ENCODE peak calls at places on chromosomes 3 and 15, in seven cellular contexts. I, B, C, A, M, W and H are unnamed samples.

GRCh38 chr15:99682455-99682854 is 50.8 kb downstream of the LYSMD4 start:
- DNase-seq in I (peak), B (peak), W (peak), C (no peak), M (no peak), A (no peak), H (no peak)

GRCh38 chr3:43236008-43236407 is 50.3 kb upstream of the SNRK start:
- DNase-seq in A (no peak), M (no peak), W (peak), C (no peak), B (peak), I (no peak), H (no peak)

GRCh38 chr3:186760141-186760813 is 23.1 kb upstream of the EIF4A2 start:
- DNase-seq in B (peak), M (no peak), A (no peak), W (no peak), I (no peak), C (no peak), H (no peak)

GRCh38 chr3:41681479-41681878 is 280.4 kb downstream of the ULK4 start:
- DNase-seq in I (peak), W (peak), M (no peak), C (no peak), A (no peak), B (peak), H (no peak)

GRCh38 chr3:156617781-156618180 is 56.6 kb upstream of the TIPARP start:
- DNase-seq in C (no peak), B (peak), M (no peak), I (no peak), A (no peak), W (peak), H (no peak)

GRCh38 chr15:71083349-71083748 is 31.9 kb upstream of the THSD4 start:
- DNase-seq in W (peak), I (peak), M (peak), B (no peak), A (no peak), C (no peak), H (no peak)

GRCh38 chr15:76078285-76078863 is 18.6 kb downstream of the TMEM266 start:
- DNase-seq in W (no peak), C (no peak), B (no peak), M (no peak), A (no peak), I (no peak), H (no peak)

GRCh38 chr3:148528024-148528423 is 169.7 kb upstream of the AGTR1 start:
- DNase-seq in B (peak), M (no peak), A (no peak), W (peak), I (no peak), C (no peak), H (no peak)

GRCh38 chr3:82802501-82802900 is 1041.1 kb upstream of the GBE1 start:
- DNase-seq in B (peak), A (no peak), M (no peak), C (no peak), I (no peak), W (no peak), H (no peak)

GRCh38 chr15:69132935-69133861 is 27.2 kb upstream of the GLCE start:
- DNase-seq in C (no peak), B (peak), A (no peak), M (no peak), I (no peak), W (no peak), H (no peak)

GRCh38 chr15:40103864-40104271 is 4.8 kb downstream of the BMF start:
- DNase-seq in A (no peak), C (no peak), W (no peak), M (no peak), I (no peak), B (no peak), H (no peak)

GRCh38 chr3:43525941-43526607 is 95.7 kb downstream of the ANO10 start:
- DNase-seq in C (no peak), I (no peak), W (peak), B (peak), A (no peak), M (no peak), H (no peak)

GRCh38 chr3:150738688-150739087 is 24.3 kb downstream of the SIAH2 start:
- DNase-seq in M (no peak), B (peak), W (peak), I (no peak), C (no peak), A (no peak), H (no peak)

GRCh38 chr15:40902605-40903561 is 8.6 kb downstream of the VPS18 start:
- DNase-seq in B (peak), A (no peak), W (peak), M (no peak), C (no peak), I (no peak), H (no peak)

GRCh38 chr3:164848922-164849321 is 229.4 kb downstream of the SI start:
- DNase-seq in B (no peak), A (no peak), W (no peak), C (no peak), I (no peak), M (no peak), H (no peak)

GRCh38 chr15:76161153-76162049 is 101.6 kb downstream of the TMEM266 start:
- DNase-seq in B (no peak), A (no peak), C (no peak), I (no peak), W (no peak), M (no peak), H (no peak)

GRCh38 chr3:190492966-190493365 is 20.9 kb upstream of the IL1RAP start:
- DNase-seq in C (no peak), A (no peak), M (no peak), B (no peak), I (no peak), W (no peak), H (no peak)

GRCh38 chr3:75983609-75984290 is 198.4 kb upstream of the ZNF717 start:
- DNase-seq in I (no peak), W (peak), C (no peak), A (no peak), B (no peak), M (no peak), H (no peak)

GRCh38 chr3:14598143-14598569 is 53.4 kb upstream of the CCDC174 start:
- DNase-seq in M (no peak), A (peak), C (no peak), I (no peak), W (peak), B (peak), H (peak)

GRCh38 chr15:50607129-50607528 is 60.7 kb upstream of the USP50 start:
- DNase-seq in C (no peak), B (no peak), A (no peak), W (no peak), I (no peak), M (no peak), H (no peak)

GRCh38 chr15:64447536-64448315 is 12.7 kb upstream of the ZNF609 start:
- DNase-seq in A (no peak), B (no peak), C (no peak), W (no peak), M (no peak), I (no peak), H (peak)

GRCh38 chr15:23686466-23687142 is 501 bp downstream of the NDN start:
- DNase-seq in B (no peak), C (peak), W (no peak), M (no peak), A (no peak), I (no peak), H (no peak)

GRCh38 chr3:41575754-41576153 is 376.4 kb downstream of the CTNNB1 start:
- DNase-seq in A (no peak), I (no peak), B (no peak), M (no peak), W (no peak), C (no peak), H (no peak)

GRCh38 chr3:2920103-2920502 is 190.1 kb downstream of the IL5RA start:
- DNase-seq in M (no peak), B (no peak), A (no peak), I (no peak), C (no peak), W (no peak), H (peak)

GRCh38 chr3:136512391-136512790 is 239.8 kb downstream of the STAG1 start:
- DNase-seq in W (peak), A (no peak), B (no peak), I (peak), C (no peak), M (no peak), H (no peak)

GRCh38 chr3:66095295-66096001 is 56.7 kb upstream of the MAGI1 start:
- DNase-seq in C (no peak), M (no peak), W (peak), A (no peak), B (no peak), I (no peak), H (no peak)

GRCh38 chr3:126936853-126937395 is 46.0 kb upstream of the PLXNA1 start:
- DNase-seq in B (no peak), W (no peak), A (no peak), M (no peak), I (no peak), C (no peak), H (no peak)

GRCh38 chr3:130831716-130832400 is 62.0 kb upstream of the ATP2C1 start:
- DNase-seq in A (no peak), C (peak), I (no peak), W (no peak), B (no peak), M (no peak), H (no peak)

GRCh38 chr15:81391657-81392056 is 17.6 kb upstream of the TMC3 start:
- DNase-seq in M (no peak), W (no peak), C (no peak), I (no peak), B (no peak), A (no peak), H (no peak)

GRCh38 chr15:49135893-49136292 is 19.5 kb downstream of the COPS2 start:
- DNase-seq in C (no peak), A (no peak), M (no peak), B (peak), W (peak), I (no peak), H (no peak)

GRCh38 chr3:81516042-81516441 is 245.4 kb downstream of the GBE1 start:
- DNase-seq in I (no peak), A (no peak), W (no peak), B (no peak), M (no peak), C (no peak), H (no peak)

GRCh38 chr15:89781891-89782618 is 5.9 kb downstream of the MESP2 start:
- DNase-seq in C (peak), M (no peak), W (peak), I (no peak), B (peak), A (no peak), H (no peak)

GRCh38 chr15:78050441-78050809 is 27.1 kb downstream of the TBC1D2B start:
- DNase-seq in W (peak), M (no peak), A (no peak), I (no peak), B (no peak), C (no peak), H (no peak)

GRCh38 chr3:119637679-119638525 is 22.5 kb downstream of the POPDC2 start:
- DNase-seq in I (peak), A (no peak), C (no peak), M (no peak), B (peak), W (peak), H (peak)

GRCh38 chr3:173733029-173733652 is 335.6 kb downstream of the NLGN1 start:
- DNase-seq in A (no peak), W (peak), C (no peak), M (no peak), B (peak), I (no peak), H (no peak)
- TF ChIP-seq CTCF in A (peak), W (peak), C (no peak), M (peak), B (peak), I (peak), H (peak)

DNA sequence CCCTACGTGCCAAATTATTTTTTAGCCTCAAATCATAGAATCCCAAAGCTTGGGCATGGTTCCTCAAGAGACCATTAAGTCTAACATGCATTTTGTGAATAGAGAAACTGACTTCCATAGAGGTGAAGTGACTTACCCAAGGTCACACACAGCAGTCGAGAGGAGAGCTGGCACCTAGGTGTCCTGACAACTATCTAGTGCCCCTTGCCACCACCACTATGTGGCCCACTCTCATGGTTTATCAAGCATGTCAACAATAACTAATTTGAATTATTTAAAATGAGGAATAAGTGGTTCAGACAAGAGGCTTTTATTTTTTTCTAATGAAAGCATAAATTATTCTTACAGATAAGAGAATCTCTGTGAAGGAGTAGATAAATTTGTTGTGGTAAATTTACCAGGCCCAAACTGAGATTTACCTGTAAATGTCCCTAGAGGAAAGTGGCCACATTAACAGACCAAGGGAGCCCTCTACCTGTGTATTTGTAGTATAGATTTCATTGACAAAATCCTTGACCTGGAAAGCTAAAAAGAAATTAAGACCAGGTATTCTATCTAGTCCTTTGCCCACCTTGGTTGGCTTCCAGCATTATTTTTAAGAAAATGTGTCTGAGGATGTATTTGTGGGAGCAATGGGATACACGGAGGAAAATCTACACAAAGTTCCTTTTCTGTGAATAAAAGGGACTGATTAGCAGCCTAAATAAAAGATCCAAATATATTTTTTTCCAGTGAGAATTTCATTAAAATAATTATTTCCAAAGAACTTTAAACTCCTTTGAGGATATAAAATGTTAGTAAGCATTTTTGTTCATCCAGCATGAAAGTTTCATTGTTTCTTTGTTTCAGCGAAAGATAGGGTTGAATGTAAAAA is 49.1 kb downstream of the IQCH start:
- DNase-seq in M (no peak), W (peak), A (peak), B (peak), C (no peak), I (no peak), H (peak)
- TF ChIP-seq CTCF in M (peak), W (peak), A (peak), B (peak), C (no peak), I (peak), H (peak)

GRCh38 chr15:56432304-56432703 is 32.6 kb downstream of the MNS1 start:
- DNase-seq in B (no peak), W (no peak), C (no peak), M (no peak), A (no peak), I (no peak), H (no peak)

GRCh38 chr15:56425976-56426375 is 39.0 kb downstream of the MNS1 start:
- DNase-seq in W (no peak), I (no peak), M (no peak), C (no peak), A (no peak), B (no peak), H (no peak)

GRCh38 chr15:56425276-56425675 is 39.7 kb downstream of the MNS1 start:
- DNase-seq in C (no peak), A (no peak), B (no peak), I (no peak), W (no peak), M (no peak), H (no peak)

GRCh38 chr15:56428821-56429458 is 36.0 kb downstream of the MNS1 start:
- DNase-seq in C (no peak), I (no peak), A (peak), W (peak), B (peak), M (no peak), H (peak)
- TF ChIP-seq CTCF in C (no peak), I (peak), A (peak), W (peak), B (peak), M (peak), H (peak)

GRCh38 chr3:109071349-109072142 is 46.4 kb downstream of the MORC1 start:
- DNase-seq in A (no peak), I (no peak), C (no peak), M (no peak), W (no peak), B (peak), H (no peak)
- TF ChIP-seq CTCF in A (peak), I (no peak), C (no peak), M (no peak), W (no peak), B (no peak), H (no peak)

GRCh38 chr3:52372822-52373504 is 56.8 kb downstream of the DNAH1 start:
- DNase-seq in A (no peak), I (no peak), C (peak), W (no peak), M (no peak), B (no peak), H (peak)
- TF ChIP-seq CTCF in A (no peak), I (no peak), C (no peak), W (no peak), M (no peak), B (no peak), H (peak)

DNA sequence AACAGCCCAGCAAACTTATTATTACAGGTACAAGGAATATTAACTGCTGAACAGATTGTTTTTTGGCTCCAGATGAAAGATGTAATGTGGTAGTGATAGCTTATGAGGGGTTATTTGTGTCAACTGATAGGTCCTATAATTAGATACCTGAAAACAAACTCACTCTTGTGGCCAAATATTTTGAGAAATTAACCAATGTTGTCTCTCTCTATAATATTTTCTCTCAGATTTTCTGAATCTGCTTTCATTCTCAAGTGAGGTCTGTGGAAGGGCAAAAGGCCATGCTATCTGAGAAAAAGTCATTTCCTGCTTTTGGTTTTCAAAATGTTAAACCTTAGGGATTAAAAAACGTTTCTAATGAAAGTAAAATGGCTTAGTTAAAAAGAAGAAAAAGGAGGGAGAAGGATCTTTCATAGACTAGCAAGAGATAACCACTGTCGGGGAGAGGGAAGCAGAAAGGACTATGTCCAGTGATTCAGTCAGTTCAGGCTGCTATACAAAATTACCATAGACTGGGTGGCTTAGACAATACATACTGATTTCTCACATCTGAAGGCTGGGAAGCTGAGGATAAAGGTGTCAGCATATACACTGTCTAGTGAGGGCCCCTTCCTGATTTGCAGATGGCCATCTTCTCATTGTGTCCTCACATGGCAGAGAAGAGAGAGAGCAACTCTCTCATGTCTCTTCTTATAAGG is 277.5 kb upstream of the P2RY1 start:
- DNase-seq in B (no peak), M (no peak), W (peak), A (no peak), I (no peak), C (no peak), H (no peak)
- TF ChIP-seq CTCF in B (no peak), M (no peak), W (no peak), A (no peak), I (no peak), C (no peak), H (no peak)